ENCODE peak calls at places on chromosomes 4 and X, in four cellular contexts. A is K562, O is GM12878, V is GM12891. L is an unnamed sample.

GRCh38 chrX:24899391-24899790 is 116.4 kb downstream of the ARX start:
- DNase-seq in A (no peak), O (no peak), V (no peak), L (no peak)

GRCh38 chr4:10164877-10165283 is 48.3 kb upstream of the WDR1 start:
- DNase-seq in O (no peak), A (peak; percentile 68), V (no peak), L (no peak)

GRCh38 chr4:110793381-110793801 is 170.5 kb upstream of the PITX2 start:
- DNase-seq in A (no peak), O (no peak), V (no peak), L (no peak)

GRCh38 chr4:3646280-3646679 is 114.1 kb upstream of the LRPAP1 start:
- DNase-seq in O (no peak), A (no peak), V (no peak), L (no peak)

GRCh38 chrX:40646489-40647306 is 663 bp downstream of the CXorf38 start:
- DNase-seq in A (peak; percentile 71), V (no peak), O (no peak), L (peak; percentile 38)

GRCh38 chr4:26242451-26242850 is 78.4 kb upstream of the RBPJ start:
- DNase-seq in A (no peak), V (no peak), O (no peak), L (no peak)

GRCh38 chr4:93809773-93810172 is 18.8 kb upstream of the ATOH1 start:
- DNase-seq in O (no peak), V (no peak), A (no peak), L (no peak)

GRCh38 chrX:46642145-46642544 is 68.6 kb downstream of the CHST7 start:
- DNase-seq in O (no peak), V (no peak), A (no peak), L (peak; percentile 11)

GRCh38 chrX:129717902-129718301 is 20.9 kb upstream of the XPNPEP2 start:
- DNase-seq in O (no peak), A (no peak), V (no peak), L (no peak)

GRCh38 chr4:88742561-88742960 is 44.9 kb upstream of the NAP1L5 start:
- DNase-seq in V (no peak), A (no peak), O (no peak), L (no peak)

GRCh38 chrX:63855896-63856295 is 70.9 kb upstream of the ARHGEF9 start:
- DNase-seq in A (no peak), O (no peak), V (no peak), L (no peak)

GRCh38 chrX:8743126-8743732 is 11.3 kb upstream of the ANOS1 start:
- DNase-seq in V (no peak), A (peak; percentile 62), O (no peak), L (no peak)

GRCh38 chrX:134737721-134738369 is 79.6 kb upstream of the PLAC1 start:
- DNase-seq in O (no peak), V (no peak), A (no peak), L (no peak)

GRCh38 chr4:73309211-73309610 is 50.6 kb upstream of the ANKRD17 start:
- DNase-seq in A (no peak), V (no peak), O (no peak), L (no peak)

GRCh38 chr4:80154547-80154933 is 42.8 kb upstream of the PRDM8 start:
- DNase-seq in V (no peak), A (no peak), O (no peak), L (no peak)

GRCh38 chr4:8186883-8187282 is 12.2 kb upstream of the SH3TC1 start:
- DNase-seq in A (no peak), O (no peak), V (no peak), L (no peak)

GRCh38 chr4:113764720-113765264 is 3.3 kb upstream of the CAMK2D start:
- DNase-seq in O (no peak), V (no peak), A (no peak), L (no peak)

GRCh38 chrX:69158166-69159040 is 6.8 kb downstream of the PJA1 start:
- DNase-seq in O (no peak), V (no peak), A (peak; percentile 34), L (no peak)

GRCh38 chrX:154486052-154486395 is 391 bp downstream of the UBL4A start:
- DNase-seq in V (no peak), A (peak; percentile 35), O (no peak), L (no peak)

GRCh38 chr4:5370286-5370685 is 319.0 kb downstream of the STK32B start:
- DNase-seq in V (no peak), O (no peak), A (no peak), L (no peak)

GRCh38 chr4:166143227-166143626 is 270.2 kb downstream of the TLL1 start:
- DNase-seq in V (no peak), O (no peak), A (no peak), L (no peak)

GRCh38 chr4:7124643-7125442 is 57.0 kb upstream of the GRPEL1 start:
- DNase-seq in A (no peak), O (no peak), V (no peak), L (no peak)

GRCh38 chr4:7771056-7771455 is 168.6 kb downstream of the AFAP1 start:
- DNase-seq in V (no peak), O (no peak), A (no peak), L (no peak)

GRCh38 chr4:113976937-113977855 is 2.3 kb downstream of the ARSJ start:
- DNase-seq in O (no peak), A (no peak), V (no peak), L (no peak)

GRCh38 chr4:88158038-88158359 is 440 bp downstream of the ABCG2 start:
- DNase-seq in V (no peak), O (no peak), A (no peak), L (no peak)

GRCh38 chrX:11754958-11755645 is 2.9 kb upstream of the MSL3 start:
- DNase-seq in A (no peak), V (no peak), O (no peak), L (no peak)

GRCh38 chr4:186948361-186949291 is 225.0 kb upstream of the FAT1 start:
- DNase-seq in A (no peak), O (no peak), V (no peak), L (no peak)

GRCh38 chr4:99763635-99764101 is 53.0 kb upstream of the DAPP1 start:
- DNase-seq in O (no peak), V (no peak), A (no peak), L (no peak)

GRCh38 chr4:30716158-30716557 is 4.0 kb upstream of the PCDH7 start:
- DNase-seq in O (no peak), A (no peak), V (no peak), L (no peak)

GRCh38 chr4:125389713-125390112 is 75.0 kb downstream of the FAT4 start:
- DNase-seq in V (no peak), A (no peak), O (no peak), L (no peak)
- TF ChIP-seq SPI1 in V (no peak), A (no peak), O (no peak), L (no peak)

DNA sequence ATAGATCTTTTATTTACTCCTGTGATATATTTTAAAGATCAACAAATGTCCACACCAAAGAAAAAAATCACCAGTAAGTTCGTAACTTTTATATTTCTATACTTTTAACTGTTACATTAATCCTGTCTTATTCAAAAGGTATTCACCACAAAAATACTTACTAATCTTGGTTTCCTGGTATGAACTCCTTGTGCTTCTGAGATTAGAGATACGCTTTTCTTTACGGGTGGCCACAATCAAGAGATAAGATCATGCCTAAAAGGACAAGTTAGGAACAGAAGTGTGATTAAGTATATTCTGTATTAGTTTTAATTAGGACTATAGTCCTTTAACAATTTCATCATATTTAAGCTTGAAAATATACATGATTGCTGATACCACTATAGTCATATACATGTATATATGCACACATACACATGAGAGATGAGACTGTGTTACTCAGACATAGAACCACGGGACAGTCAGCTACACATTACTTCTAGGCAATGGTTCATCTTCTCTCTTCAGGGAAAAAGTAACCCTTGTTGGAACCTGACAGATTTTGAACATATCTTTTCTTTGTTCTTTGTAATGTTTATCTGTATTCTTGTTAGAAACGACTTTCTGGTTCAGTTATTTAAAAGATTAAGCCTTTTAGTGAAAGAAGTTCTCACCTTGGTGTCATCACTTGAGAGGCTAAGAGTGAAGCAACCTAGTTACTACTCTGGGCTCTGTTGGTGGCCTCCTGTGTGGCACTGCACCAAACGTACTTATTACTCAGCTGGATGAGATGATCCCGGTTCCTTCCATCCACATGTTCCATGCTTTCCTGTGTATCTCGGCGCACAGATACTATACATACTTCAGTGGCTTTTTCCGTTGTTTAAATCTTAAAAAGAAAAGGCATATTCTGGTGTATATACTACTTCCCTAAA is 146.1 kb downstream of the CBR4 start:
- DNase-seq in A (no peak), V (no peak), O (no peak), L (no peak)
- TF ChIP-seq POLR2AphosphoS5 in A (no peak), V (no peak), O (no peak), L (no peak)

GRCh38 chr4:832536-832935 is 6.6 kb upstream of the CPLX1 start:
- DNase-seq in V (no peak), A (no peak), O (no peak), L (no peak)
- TF ChIP-seq SPI1 in V (no peak), A (no peak), O (no peak), L (no peak)

DNA sequence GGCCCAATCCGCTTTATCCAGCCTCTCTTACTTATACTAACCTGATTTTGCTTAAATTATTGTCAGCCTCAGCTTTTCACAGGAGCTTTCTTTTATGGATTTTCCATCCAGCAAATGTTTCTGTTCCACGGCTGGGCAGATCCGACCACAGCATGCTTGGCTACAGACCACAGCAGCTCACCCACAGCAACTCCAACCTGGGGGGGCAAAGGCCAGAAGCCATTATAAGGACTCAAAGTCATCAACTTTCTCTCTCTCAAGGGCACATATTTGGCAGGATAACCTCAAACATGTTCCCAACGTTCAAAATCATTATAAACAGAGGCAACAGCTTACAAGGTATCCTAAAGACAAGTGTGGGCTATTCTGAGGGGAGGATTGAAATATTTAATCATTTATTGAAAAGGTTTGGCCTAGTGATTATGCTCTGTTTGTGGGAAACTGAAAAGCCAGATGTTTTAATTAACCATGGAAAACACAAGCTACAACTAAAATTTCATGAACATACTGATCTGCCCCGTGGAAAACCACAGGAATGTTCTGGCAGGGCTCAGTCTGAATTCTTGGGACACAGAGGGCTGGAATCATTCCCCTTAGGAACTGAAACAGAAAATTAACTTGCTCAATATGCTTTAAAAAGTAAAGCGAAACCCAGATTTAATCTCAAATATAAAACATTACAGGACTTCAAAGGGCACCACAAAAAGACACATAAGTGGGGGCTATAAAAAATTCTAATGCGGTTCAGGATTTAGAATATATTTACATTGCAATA is 71.2 kb downstream of the APBB2 start:
- DNase-seq in A (no peak), O (no peak), V (no peak), L (no peak)
- TF ChIP-seq POLR2AphosphoS5 in A (no peak), O (no peak), V (no peak), L (no peak)

GRCh38 chrX:18833071-18833731 is 125.8 kb downstream of the PPEF1 start:
- DNase-seq in O (no peak), V (no peak), A (no peak), L (no peak)
- TF ChIP-seq SPI1 in O (no peak), V (no peak), A (no peak), L (no peak)

GRCh38 chrX:100649550-100650356 is 5.8 kb downstream of the SRPX2 start:
- DNase-seq in A (no peak), O (no peak), V (no peak), L (no peak)
- TF ChIP-seq POLR2AphosphoS5 in A (no peak), O (no peak), V (no peak), L (no peak)

GRCh38 chr4:101283436-101283835 is 63.9 kb downstream of the PPP3CA start:
- DNase-seq in O (no peak), A (no peak), V (no peak), L (peak; percentile 13)
- TF ChIP-seq SPI1 in O (peak; percentile 48), A (no peak), V (peak; percentile 34), L (peak; percentile 83)

L was measured in HL-60.